ENCODE peak calls at places on chromosomes 16 and 17, in eight cellular contexts. One of them, this sample, is unnamed.

GRCh38 chr17:46195939-46196338 is 2.7 kb upstream of the KANSL1 start:
- DNase-seq in stimulated activated CD4-positive, alpha-beta T cell treated with anti-CD3 and anti-CD28 coated beads, Interleukin-4, amount 100 ng/mL, for 48 hours: no peak
- DNase-seq in RCC 7860: peak
- DNase-seq in activated naive CD4-positive, alpha-beta T cell: no peak
- DNase-seq in K562: no peak
- DNase-seq in DMS79: no peak
- DNase-seq in stomach: no peak
- DNase-seq in effector memory CD4-positive, alpha-beta T cell: no peak
- DNase-seq in this sample: no peak

GRCh38 chr17:3965123-3965800 is 1.0 kb upstream of the ATP2A3 start:
- DNase-seq in K562: peak
- DNase-seq in stimulated activated CD4-positive, alpha-beta T cell treated with anti-CD3 and anti-CD28 coated beads, Interleukin-4, amount 100 ng/mL, for 48 hours: peak
- DNase-seq in DMS79: peak
- DNase-seq in activated naive CD4-positive, alpha-beta T cell: no peak
- DNase-seq in RCC 7860: peak
- DNase-seq in effector memory CD4-positive, alpha-beta T cell: peak
- DNase-seq in stomach: peak
- DNase-seq in this sample: peak

GRCh38 chr17:55410722-55411462 is 10.7 kb downstream of the MMD start:
- DNase-seq in stimulated activated CD4-positive, alpha-beta T cell treated with anti-CD3 and anti-CD28 coated beads, Interleukin-4, amount 100 ng/mL, for 48 hours: no peak
- DNase-seq in DMS79: no peak
- DNase-seq in stomach: no peak
- DNase-seq in K562: no peak
- DNase-seq in activated naive CD4-positive, alpha-beta T cell: no peak
- DNase-seq in RCC 7860: no peak
- DNase-seq in effector memory CD4-positive, alpha-beta T cell: no peak
- DNase-seq in this sample: no peak

GRCh38 chr16:72787519-72788268 is 260.2 kb downstream of the ZFHX3 start:
- DNase-seq in stomach: peak
- DNase-seq in K562: no peak
- DNase-seq in effector memory CD4-positive, alpha-beta T cell: peak
- DNase-seq in activated naive CD4-positive, alpha-beta T cell: peak
- DNase-seq in RCC 7860: peak
- DNase-seq in DMS79: no peak
- DNase-seq in stimulated activated CD4-positive, alpha-beta T cell treated with anti-CD3 and anti-CD28 coated beads, Interleukin-4, amount 100 ng/mL, for 48 hours: peak
- DNase-seq in this sample: peak

GRCh38 chr17:48586355-48586924 is 3.6 kb downstream of the HOXB3 start:
- DNase-seq in RCC 7860: no peak
- DNase-seq in activated naive CD4-positive, alpha-beta T cell: no peak
- DNase-seq in stomach: no peak
- DNase-seq in effector memory CD4-positive, alpha-beta T cell: no peak
- DNase-seq in K562: no peak
- DNase-seq in DMS79: no peak
- DNase-seq in stimulated activated CD4-positive, alpha-beta T cell treated with anti-CD3 and anti-CD28 coated beads, Interleukin-4, amount 100 ng/mL, for 48 hours: no peak
- DNase-seq in this sample: no peak

GRCh38 chr16:3118846-3119245 is 6.5 kb downstream of the ZNF205 start:
- DNase-seq in activated naive CD4-positive, alpha-beta T cell: no peak
- DNase-seq in K562: no peak
- DNase-seq in DMS79: no peak
- DNase-seq in stomach: no peak
- DNase-seq in RCC 7860: no peak
- DNase-seq in stimulated activated CD4-positive, alpha-beta T cell treated with anti-CD3 and anti-CD28 coated beads, Interleukin-4, amount 100 ng/mL, for 48 hours: no peak
- DNase-seq in effector memory CD4-positive, alpha-beta T cell: no peak
- DNase-seq in this sample: no peak

GRCh38 chr16:27238016-27238587 is 30.5 kb downstream of the NSMCE1 start:
- DNase-seq in stimulated activated CD4-positive, alpha-beta T cell treated with anti-CD3 and anti-CD28 coated beads, Interleukin-4, amount 100 ng/mL, for 48 hours: no peak
- DNase-seq in DMS79: no peak
- DNase-seq in effector memory CD4-positive, alpha-beta T cell: no peak
- DNase-seq in stomach: peak
- DNase-seq in activated naive CD4-positive, alpha-beta T cell: no peak
- DNase-seq in K562: peak
- DNase-seq in RCC 7860: no peak
- DNase-seq in this sample: peak

GRCh38 chr17:82228842-82229685 is at the start of gene SLC16A3:
- DNase-seq in activated naive CD4-positive, alpha-beta T cell: no peak
- DNase-seq in effector memory CD4-positive, alpha-beta T cell: peak
- DNase-seq in K562: no peak
- DNase-seq in RCC 7860: no peak
- DNase-seq in stomach: peak
- DNase-seq in DMS79: no peak
- DNase-seq in stimulated activated CD4-positive, alpha-beta T cell treated with anti-CD3 and anti-CD28 coated beads, Interleukin-4, amount 100 ng/mL, for 48 hours: no peak
- DNase-seq in this sample: peak

GRCh38 chr17:35588196-35588920 is 1.2 kb downstream of the AP2B1 start:
- DNase-seq in effector memory CD4-positive, alpha-beta T cell: no peak
- DNase-seq in stimulated activated CD4-positive, alpha-beta T cell treated with anti-CD3 and anti-CD28 coated beads, Interleukin-4, amount 100 ng/mL, for 48 hours: no peak
- DNase-seq in K562: peak
- DNase-seq in DMS79: peak
- DNase-seq in activated naive CD4-positive, alpha-beta T cell: no peak
- DNase-seq in stomach: no peak
- DNase-seq in RCC 7860: peak
- DNase-seq in this sample: no peak

GRCh38 chr16:81836279-81837054 is 57.4 kb downstream of the PLCG2 start:
- DNase-seq in stomach: no peak
- DNase-seq in effector memory CD4-positive, alpha-beta T cell: no peak
- DNase-seq in activated naive CD4-positive, alpha-beta T cell: no peak
- DNase-seq in K562: no peak
- DNase-seq in RCC 7860: no peak
- DNase-seq in stimulated activated CD4-positive, alpha-beta T cell treated with anti-CD3 and anti-CD28 coated beads, Interleukin-4, amount 100 ng/mL, for 48 hours: no peak
- DNase-seq in DMS79: no peak
- DNase-seq in this sample: no peak

GRCh38 chr16:87846705-87847466 is 22.4 kb downstream of the SLC7A5 start:
- DNase-seq in stomach: no peak
- DNase-seq in effector memory CD4-positive, alpha-beta T cell: no peak
- DNase-seq in DMS79: no peak
- DNase-seq in stimulated activated CD4-positive, alpha-beta T cell treated with anti-CD3 and anti-CD28 coated beads, Interleukin-4, amount 100 ng/mL, for 48 hours: no peak
- DNase-seq in K562: no peak
- DNase-seq in RCC 7860: no peak
- DNase-seq in activated naive CD4-positive, alpha-beta T cell: no peak
- DNase-seq in this sample: no peak

GRCh38 chr17:47287639-47288038 is 34.0 kb downstream of the ITGB3 start:
- DNase-seq in stomach: no peak
- DNase-seq in activated naive CD4-positive, alpha-beta T cell: no peak
- DNase-seq in DMS79: no peak
- DNase-seq in effector memory CD4-positive, alpha-beta T cell: no peak
- DNase-seq in RCC 7860: no peak
- DNase-seq in stimulated activated CD4-positive, alpha-beta T cell treated with anti-CD3 and anti-CD28 coated beads, Interleukin-4, amount 100 ng/mL, for 48 hours: no peak
- DNase-seq in K562: no peak
- DNase-seq in this sample: no peak

GRCh38 chr17:80005360-80006338 is 30.0 kb downstream of the TBC1D16 start:
- DNase-seq in stimulated activated CD4-positive, alpha-beta T cell treated with anti-CD3 and anti-CD28 coated beads, Interleukin-4, amount 100 ng/mL, for 48 hours: peak
- DNase-seq in DMS79: no peak
- DNase-seq in K562: peak
- DNase-seq in stomach: peak
- DNase-seq in RCC 7860: peak
- DNase-seq in effector memory CD4-positive, alpha-beta T cell: peak
- DNase-seq in activated naive CD4-positive, alpha-beta T cell: peak
- DNase-seq in this sample: peak